ENCODE peak calls at places on chromosomes 6 and 20, in four cellular contexts. P is H1, T is HepG2, R is GM12878. W is an unnamed sample.

GRCh38 chr20:64051033-64051452 is 1.6 kb upstream of the SOX18 start:
- DNase-seq in P (no peak), T (no peak), R (no peak), W (no peak)

GRCh38 chr6:114785235-114786127 is 442.7 kb upstream of the HS3ST5 start:
- DNase-seq in P (no peak), T (no peak), R (peak), W (no peak)

GRCh38 chr20:47315339-47315662 is 41.2 kb downstream of the ZMYND8 start:
- DNase-seq in P (no peak), T (no peak), R (no peak), W (no peak)

GRCh38 chr6:14517536-14518105 is 400.0 kb downstream of the CD83 start:
- DNase-seq in P (no peak), T (no peak), R (no peak), W (no peak)

GRCh38 chr6:36095497-36096391 is 34.6 kb upstream of the MAPK13 start:
- DNase-seq in P (no peak), T (peak), R (no peak), W (no peak)

GRCh38 chr6:48733581-48733980 is 622.6 kb upstream of the PTCHD4 start:
- DNase-seq in P (no peak), T (no peak), R (no peak), W (no peak)

GRCh38 chr6:108074057-108074358 is 533 bp downstream of the OSTM1 start:
- DNase-seq in P (no peak), T (peak), R (no peak), W (no peak)

GRCh38 chr6:47256361-47256760 is 53.3 kb downstream of the TNFRSF21 start:
- DNase-seq in P (no peak), T (no peak), R (no peak), W (no peak)

GRCh38 chr6:21100959-21101358 is 492.6 kb upstream of the SOX4 start:
- DNase-seq in P (no peak), T (no peak), R (no peak), W (no peak)

GRCh38 chr6:4743026-4743425 is 33.2 kb upstream of the CDYL start:
- DNase-seq in P (no peak), T (no peak), R (no peak), W (no peak)

GRCh38 chr6:152270301-152270925 is 366.7 kb downstream of the SYNE1 start:
- DNase-seq in P (no peak), T (no peak), R (no peak), W (no peak)

GRCh38 chr20:61790116-61790827 is 275.4 kb downstream of the TAF4 start:
- DNase-seq in P (no peak), T (no peak), R (no peak), W (no peak)

GRCh38 chr20:53748176-53748575 is 154.5 kb upstream of the ZNF217 start:
- DNase-seq in P (no peak), T (no peak), R (no peak), W (no peak)

GRCh38 chr6:3881722-3882421 is 32.7 kb downstream of the FAM50B start:
- DNase-seq in P (no peak), T (no peak), R (no peak), W (no peak)

GRCh38 chr6:31222496-31222895 is 49.4 kb downstream of the HLA-C start:
- DNase-seq in P (no peak), T (no peak), R (no peak), W (no peak)

GRCh38 chr20:37315293-37316110 is 26.0 kb downstream of the MANBAL start:
- DNase-seq in P (no peak), T (no peak), R (no peak), W (no peak)

GRCh38 chr6:88006559-88006958 is 41.1 kb upstream of the SPACA1 start:
- DNase-seq in P (no peak), T (no peak), R (no peak), W (peak)

GRCh38 chr20:57671662-57672061 is 38.2 kb downstream of the PMEPA1 start:
- DNase-seq in P (no peak), T (no peak), R (no peak), W (no peak)

GRCh38 chr20:62321521-62321948 is 18.7 kb downstream of the ADRM1 start:
- DNase-seq in P (no peak), T (no peak), R (no peak), W (peak)

GRCh38 chr20:1500496-1500895 is 9.3 kb upstream of the SIRPB2 start:
- DNase-seq in P (no peak), T (no peak), R (no peak), W (no peak)

GRCh38 chr6:1336246-1336843 is 24.4 kb downstream of the FOXQ1 start:
- DNase-seq in P (no peak), T (peak), R (no peak), W (no peak)

GRCh38 chr6:75748743-75749538 is at the start of gene MYO6:
- DNase-seq in P (peak), T (peak), R (no peak), W (peak)

GRCh38 chr6:167517546-167517945 is 192.7 kb downstream of the TTLL2 start:
- DNase-seq in P (no peak), T (no peak), R (no peak), W (no peak)

GRCh38 chr6:159190460-159190859 is 21.3 kb downstream of the FNDC1 start:
- DNase-seq in P (no peak), T (no peak), R (no peak), W (no peak)

GRCh38 chr6:82910394-82910793 is 155.2 kb downstream of the UBE3D start:
- DNase-seq in P (no peak), T (no peak), R (no peak), W (no peak)

GRCh38 chr6:34355889-34356288 is 36.6 kb downstream of the NUDT3 start:
- DNase-seq in P (no peak), T (no peak), R (no peak), W (no peak)

GRCh38 chr20:6108330-6108729 is 14.5 kb downstream of the FERMT1 start:
- DNase-seq in P (no peak), T (no peak), R (no peak), W (no peak)

GRCh38 chr6:44388135-44388487 is 605 bp downstream of the CDC5L start:
- DNase-seq in P (no peak), T (no peak), R (peak), W (no peak)

GRCh38 chr6:127200114-127200513 is 66.5 kb upstream of the RNF146 start:
- DNase-seq in P (no peak), T (no peak), R (no peak), W (no peak)

GRCh38 chr20:24989162-24989561 is 3.4 kb downstream of the APMAP start:
- DNase-seq in P (no peak), T (no peak), R (no peak), W (no peak)

GRCh38 chr20:24991897-24992419 is 593 bp downstream of the APMAP start:
- DNase-seq in P (no peak), T (no peak), R (no peak), W (peak)

GRCh38 chr20:24987873-24988835 is 4.4 kb downstream of the APMAP start:
- DNase-seq in P (no peak), T (peak), R (no peak), W (no peak)

GRCh38 chr20:24992420-24993205 is at the start of gene APMAP:
- DNase-seq in P (peak), T (peak), R (peak), W (peak)

DNA sequence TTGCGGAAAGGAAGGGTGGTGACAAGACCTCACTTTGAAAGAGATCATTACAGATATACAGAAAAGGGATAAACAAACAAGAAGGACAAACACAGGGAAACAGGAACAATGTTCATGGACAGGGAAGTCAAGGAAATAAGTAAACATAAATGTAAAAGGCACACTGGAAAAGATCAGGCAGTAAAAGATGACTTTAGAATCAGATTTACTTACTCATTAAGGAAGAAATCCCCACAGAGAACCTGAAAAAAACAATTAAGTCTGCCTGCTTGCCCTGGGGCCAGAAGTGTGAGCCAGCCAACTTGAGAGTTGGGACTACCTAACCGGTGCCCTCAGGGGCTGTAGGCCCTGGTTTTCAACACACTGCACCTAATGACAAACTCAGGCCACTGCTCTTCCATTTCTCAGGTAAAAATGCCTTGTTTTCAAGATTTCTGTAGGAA is 1.7 kb downstream of the APMAP start:
- DNase-seq in P (no peak), T (no peak), R (no peak), W (no peak)
- TF ChIP-seq ATF2 in P (no peak), T (no peak), R (no peak), W (no peak)

GRCh38 chr20:38557174-38557573 is 23.8 kb upstream of the ADIG start:
- DNase-seq in P (no peak), T (no peak), R (no peak), W (no peak)
- TF ChIP-seq RFX5 in P (no peak), T (no peak), R (no peak), W (no peak)

DNA sequence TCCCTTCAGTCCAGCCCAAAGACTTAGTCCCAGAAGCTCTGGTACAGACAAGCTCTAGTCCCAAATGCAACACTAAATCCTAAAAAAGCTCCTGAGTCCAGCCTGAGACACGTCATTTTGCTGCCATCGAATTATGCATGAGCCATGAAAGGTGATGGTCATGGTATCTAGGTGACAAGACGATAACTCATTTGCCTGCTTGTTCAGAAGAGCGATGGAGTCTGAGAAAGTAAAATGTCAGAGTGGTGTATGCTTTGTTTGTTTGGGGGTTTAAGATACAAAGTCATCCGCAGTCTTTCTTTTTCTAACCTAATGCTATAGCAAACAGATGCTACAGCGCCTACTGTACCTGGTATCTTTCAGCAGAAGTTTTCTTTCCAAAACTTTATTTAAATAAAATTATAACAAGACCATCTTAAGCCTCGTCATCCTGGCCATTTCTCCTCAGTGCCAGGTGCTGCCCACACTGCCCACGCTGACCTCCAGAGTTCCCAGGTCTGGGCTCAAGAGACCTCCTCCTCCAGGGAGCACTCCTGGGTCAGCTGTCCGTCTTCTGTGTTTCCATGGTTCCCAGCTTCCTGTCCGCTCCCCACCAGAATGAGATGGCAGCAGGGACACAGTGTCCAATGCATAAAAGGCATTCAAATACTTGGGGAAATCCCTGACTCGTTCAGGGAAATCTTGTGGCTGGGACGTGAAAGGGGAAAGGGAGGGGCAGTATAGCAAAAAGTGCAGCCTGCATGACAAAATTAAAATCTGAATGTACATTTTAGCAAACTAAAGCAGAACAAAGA is 54.5 kb downstream of the SLC23A2 start:
- DNase-seq in P (no peak), T (no peak), R (peak), W (no peak)
- TF ChIP-seq ATF2 in P (no peak), T (no peak), R (no peak), W (no peak)

DNA sequence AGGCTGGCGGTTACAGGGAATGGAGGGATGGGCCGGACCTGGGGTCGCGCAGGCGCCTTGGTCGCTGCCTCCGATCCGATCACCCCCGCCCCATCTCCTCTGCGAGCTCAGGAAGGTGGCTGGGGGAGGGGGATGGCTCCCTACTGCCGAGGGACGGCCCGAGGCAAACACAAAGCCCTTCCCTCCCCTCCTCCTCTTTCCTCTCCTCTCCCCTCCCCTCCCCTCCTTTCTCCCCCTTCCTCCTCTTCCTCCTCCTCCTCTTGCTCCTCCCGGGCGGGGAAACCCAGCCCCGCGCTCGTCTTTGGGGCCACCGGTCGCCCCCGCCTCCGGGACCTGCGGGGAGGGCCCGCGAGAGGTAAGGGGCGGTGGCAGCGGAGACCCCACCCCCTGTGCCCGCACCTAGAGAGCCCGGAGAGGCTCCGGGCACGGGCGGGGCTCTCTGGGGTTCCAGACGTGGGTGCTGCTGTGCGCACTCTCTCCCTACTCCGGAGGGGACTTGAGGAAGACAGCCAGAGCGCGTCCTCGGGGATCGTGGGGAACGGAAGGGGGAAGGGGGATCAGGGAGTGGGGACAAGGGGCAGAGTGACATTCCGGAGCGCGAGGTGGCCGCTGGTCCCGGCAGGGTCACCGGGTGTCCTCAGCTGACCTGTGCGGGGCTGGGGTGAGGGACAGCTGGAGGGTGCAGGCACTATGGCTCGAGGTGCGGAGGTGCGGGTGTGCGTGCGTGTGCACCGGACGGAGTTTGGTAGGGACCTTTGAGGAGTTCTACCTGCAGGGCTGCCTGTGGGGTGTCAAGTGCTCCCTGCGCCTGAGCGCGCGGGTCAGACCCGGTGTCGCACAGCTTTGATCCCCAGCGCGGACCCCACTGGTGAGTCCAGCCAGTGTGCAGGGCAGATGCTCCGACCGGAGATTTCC is at the start of gene RIN2:
- DNase-seq in P (peak), T (peak), R (no peak), W (peak)
- TF ChIP-seq RFX5 in P (no peak), T (no peak), R (no peak), W (no peak)

DNA sequence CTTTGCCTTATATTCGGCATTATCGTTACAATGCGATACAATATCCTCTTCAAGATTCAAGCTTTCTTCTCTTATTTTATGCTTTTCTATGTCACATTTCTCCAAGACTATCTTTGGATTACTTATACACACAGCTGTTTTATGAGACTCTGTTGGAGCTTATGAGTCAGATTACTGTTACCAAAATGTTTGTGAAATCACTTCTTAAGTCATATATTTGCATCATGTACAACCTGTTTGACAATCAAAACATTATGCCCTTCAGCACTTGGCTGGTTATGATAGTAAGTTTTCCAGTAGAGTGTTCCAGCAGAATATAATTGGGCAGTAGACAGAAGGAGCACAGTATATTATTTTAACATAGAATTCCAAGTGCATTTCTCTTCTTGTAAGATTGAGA is 35.1 kb downstream of the BMP6 start:
- DNase-seq in P (no peak), T (no peak), R (no peak), W (no peak)
- TF ChIP-seq ATF2 in P (no peak), T (no peak), R (no peak), W (no peak)

GRCh38 chr6:166499350-166500163 is 86.9 kb downstream of the RAMACL start:
- DNase-seq in P (no peak), T (no peak), R (peak), W (no peak)
- TF ChIP-seq RFX5 in P (no peak), T (no peak), R (no peak), W (no peak)

GRCh38 chr6:16769986-16770376 is 8.7 kb upstream of the ATXN1 start:
- DNase-seq in P (no peak), T (no peak), R (no peak), W (no peak)
- TF ChIP-seq ATF2 in P (no peak), T (no peak), R (no peak), W (no peak)

DNA sequence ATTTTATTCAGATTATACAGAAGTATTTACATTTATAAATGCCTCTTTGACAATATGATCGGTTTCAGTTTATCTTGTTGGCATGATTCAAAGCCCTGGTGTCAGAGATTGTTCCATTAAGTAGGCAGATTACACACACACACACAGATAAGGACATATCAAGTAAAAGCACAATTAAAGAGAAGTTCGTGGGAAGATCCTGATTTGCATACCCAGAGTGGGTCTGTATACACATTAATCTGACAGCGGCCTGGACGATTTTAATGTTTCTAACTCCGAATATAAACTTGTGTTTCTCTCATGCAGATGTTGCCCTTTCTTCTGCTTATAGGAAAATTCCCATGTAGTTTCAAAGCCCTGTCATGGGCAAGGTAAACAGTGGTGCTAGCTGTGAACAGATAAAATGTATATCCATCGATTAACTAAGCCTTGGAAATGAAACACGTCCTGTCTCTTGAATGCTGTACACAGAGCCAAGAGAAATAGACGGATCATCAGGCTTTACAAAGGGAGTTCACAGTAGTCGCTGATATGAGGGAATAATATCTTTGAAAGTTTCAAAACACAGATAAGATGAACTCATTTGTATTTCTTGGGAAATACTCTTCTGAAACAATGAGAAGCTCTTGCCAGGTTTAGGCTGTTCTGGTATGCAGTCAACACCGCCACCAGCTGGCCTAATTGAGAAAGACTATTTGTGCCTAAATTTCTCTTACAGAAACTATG is 108.2 kb upstream of the GMDS start:
- DNase-seq in P (peak), T (peak), R (peak), W (peak)
- TF ChIP-seq RFX5 in P (no peak), T (no peak), R (no peak), W (no peak)

W was measured in K562.